ENCODE peak calls at places on chromosome 14, in eight cellular contexts. C is fibroblast of lung, L is right lobe of liver, A is mesendoderm, H is endodermal cell, I is HCT116, K is dorsolateral prefrontal cortex, Q is RWPE1. O is an unnamed sample.

GRCh38 chr14:48382961-48383360 is 707.6 kb upstream of the MDGA2 start:
- DNase-seq in H (peak; percentile 38), L (no peak), Q (no peak), I (no peak), C (no peak), A (no peak), K (no peak), O (no peak)

GRCh38 chr14:97995038-97995437 is 1197.9 kb downstream of the VRK1 start:
- DNase-seq in I (no peak), H (no peak), L (no peak), Q (no peak), K (no peak), C (no peak), A (no peak), O (no peak)

GRCh38 chr14:101442451-101442850 is 118.8 kb upstream of the DIO3 start:
- DNase-seq in Q (no peak), I (no peak), A (no peak), H (peak; percentile 21), K (no peak), C (peak; percentile 71), L (no peak), O (no peak)

GRCh38 chr14:77475432-77476115 is 17.7 kb downstream of the AHSA1 start:
- DNase-seq in C (no peak), K (no peak), A (no peak), Q (no peak), I (no peak), L (no peak), H (no peak), O (no peak)

GRCh38 chr14:54695196-54695595 is 128.3 kb downstream of the SAMD4A start:
- DNase-seq in I (no peak), A (no peak), K (no peak), H (no peak), C (no peak), Q (no peak), L (no peak), O (peak; percentile 32)

GRCh38 chr14:49999216-49999761 is 106.4 kb downstream of the ARF6 start:
- DNase-seq in L (peak; percentile 84), K (no peak), H (peak; percentile 79), Q (peak; percentile 51), I (peak; percentile 71), A (peak; percentile 95), C (peak; percentile 92), O (peak; percentile 79)

GRCh38 chr14:69812725-69813124 is 15.7 kb upstream of the SLC10A1 start:
- DNase-seq in I (no peak), Q (no peak), H (no peak), C (no peak), L (no peak), A (no peak), K (no peak), O (no peak)

GRCh38 chr14:91925727-91926121 is 21.8 kb downstream of the FBLN5 start:
- DNase-seq in K (no peak), L (no peak), Q (no peak), H (no peak), A (no peak), C (no peak), I (no peak), O (no peak)

GRCh38 chr14:72301352-72301751 is 369.1 kb downstream of the RGS6 start:
- DNase-seq in L (no peak), K (no peak), H (no peak), I (no peak), C (no peak), A (no peak), Q (no peak), O (no peak)

GRCh38 chr14:59087240-59087639 is 101.2 kb upstream of the DAAM1 start:
- DNase-seq in A (no peak), C (no peak), K (no peak), I (no peak), H (no peak), Q (no peak), L (no peak), O (no peak)

GRCh38 chr14:36550899-36551298 is 30.9 kb upstream of the NKX2-1 start:
- DNase-seq in L (no peak), H (no peak), Q (no peak), K (no peak), I (no peak), C (no peak), A (no peak), O (no peak)

GRCh38 chr14:77027538-77028383 is 747 bp downstream of the IRF2BPL start:
- DNase-seq in H (peak; percentile 79), K (peak; percentile 49), L (peak; percentile 80), Q (no peak), A (peak; percentile 71), I (no peak), C (peak; percentile 82), O (peak; percentile 56)

GRCh38 chr14:101088714-101089113 is 185.2 kb upstream of the RTL1 start:
- DNase-seq in L (no peak), Q (no peak), K (no peak), H (no peak), C (no peak), I (no peak), A (no peak), O (no peak)

GRCh38 chr14:104400355-104400754 is 179.2 kb upstream of the C14orf180 start:
- DNase-seq in I (no peak), C (no peak), H (no peak), K (no peak), Q (no peak), A (no peak), L (no peak), O (no peak)

GRCh38 chr14:32662234-32662633 is 276.4 kb upstream of the NPAS3 start:
- DNase-seq in C (peak; percentile 33), A (no peak), I (no peak), L (no peak), Q (no peak), K (no peak), H (no peak), O (peak; percentile 45)

GRCh38 chr14:96274122-96274910 is 18.3 kb downstream of the BDKRB1 start:
- DNase-seq in I (no peak), H (no peak), A (no peak), L (no peak), C (peak; percentile 95), K (no peak), Q (no peak), O (no peak)

GRCh38 chr14:65243766-65244442 is 141.6 kb upstream of the MAX start:
- DNase-seq in H (no peak), Q (no peak), I (no peak), C (no peak), K (no peak), L (no peak), A (no peak), O (no peak)

GRCh38 chr14:54627718-54628345 is 60.9 kb downstream of the SAMD4A start:
- DNase-seq in H (no peak), Q (no peak), A (peak; percentile 86), L (no peak), K (no peak), I (no peak), C (peak; percentile 72), O (no peak)

GRCh38 chr14:22977684-22978486 is 4.5 kb downstream of the AJUBA start:
- DNase-seq in Q (peak; percentile 89), I (no peak), K (no peak), C (peak; percentile 77), L (peak; percentile 83), H (peak; percentile 95), A (peak; percentile 97), O (peak; percentile 38)

GRCh38 chr14:42930058-42930457 is 1323.4 kb downstream of the LRFN5 start:
- DNase-seq in K (no peak), H (peak; percentile 47), A (no peak), I (no peak), Q (no peak), C (no peak), L (no peak), O (no peak)
- H3K27ac ChIP-seq in K (no peak overlapping the region), H (no peak overlapping the region), A (no peak overlapping the region), I (no peak overlapping the region), Q (no peak overlapping the region), C (no peak overlapping the region), L (no peak overlapping the region), O (no peak overlapping the region)

GRCh38 chr14:53128706-53129105 is 24.4 kb downstream of the DDHD1 start:
- DNase-seq in Q (no peak), H (no peak), C (no peak), A (no peak), K (no peak), I (no peak), L (no peak), O (no peak)

GRCh38 chr14:53126705-53127104 is 26.4 kb downstream of the DDHD1 start:
- DNase-seq in C (no peak), A (no peak), Q (no peak), L (no peak), K (no peak), I (no peak), H (no peak), O (no peak)

GRCh38 chr14:53127151-53127550 is 26.0 kb downstream of the DDHD1 start:
- DNase-seq in I (no peak), K (no peak), C (no peak), Q (no peak), H (no peak), L (no peak), A (no peak), O (no peak)

GRCh38 chr14:53128303-53128702 is 24.8 kb downstream of the DDHD1 start:
- DNase-seq in L (no peak), K (no peak), A (peak; percentile 6), I (no peak), H (no peak), Q (no peak), C (no peak), O (no peak)

DNA sequence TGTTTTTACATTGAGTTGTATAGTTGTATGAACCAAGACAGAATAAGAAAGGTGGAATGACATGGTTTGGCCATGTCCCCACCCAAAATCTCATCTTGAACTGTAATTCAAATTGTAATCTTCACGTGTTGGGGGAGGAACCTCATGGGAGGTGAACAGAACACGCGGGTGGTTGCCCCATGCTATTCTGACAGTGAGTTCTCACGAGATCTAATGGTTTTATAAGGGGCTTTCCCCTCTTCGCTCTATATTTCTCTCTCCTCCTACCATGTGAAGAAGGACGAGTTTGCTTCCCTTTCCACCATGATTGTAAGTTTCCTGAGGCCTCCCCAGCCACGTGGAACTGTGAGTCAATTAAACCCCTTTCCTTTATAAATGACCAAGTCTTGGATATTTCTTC is 25.3 kb downstream of the DDHD1 start:
- DNase-seq in L (no peak), Q (no peak), C (no peak), I (no peak), K (no peak), A (no peak), H (no peak), O (no peak)
- H3K27ac ChIP-seq in L (no peak overlapping the region), Q (no peak overlapping the region), C (no peak overlapping the region), I (no peak overlapping the region), K (no peak overlapping the region), A (no peak overlapping the region), H (no peak overlapping the region), O (no peak overlapping the region)

DNA sequence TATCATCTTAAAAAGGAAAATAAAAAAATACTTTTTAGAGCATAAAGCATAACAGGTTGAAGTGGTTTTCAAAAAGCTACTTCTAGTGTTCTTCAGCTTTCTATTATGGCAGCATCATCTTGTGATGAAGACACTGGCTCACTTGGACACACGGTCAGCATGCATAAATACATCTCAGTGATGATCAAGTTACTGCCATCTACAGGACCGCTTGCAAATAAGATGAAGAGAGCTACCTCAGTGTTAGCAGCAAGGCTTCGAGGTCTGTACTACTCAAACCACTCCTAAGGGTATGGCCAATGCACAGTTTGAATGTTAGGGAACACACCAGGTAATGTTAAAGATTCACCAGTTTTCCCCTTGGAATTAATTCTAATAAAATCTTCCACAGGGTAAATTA is 58.8 kb downstream of the GALC start:
- DNase-seq in A (no peak), Q (no peak), K (no peak), L (no peak), H (no peak), C (peak; percentile 7), I (no peak), O (no peak)
- H3K27ac ChIP-seq in A (no peak overlapping the region), Q (no peak overlapping the region), K (no peak overlapping the region), L (no peak overlapping the region), H (no peak overlapping the region), C (no peak overlapping the region), I (no peak overlapping the region), O (no peak overlapping the region)

GRCh38 chr14:94051779-94052178 is 25.6 kb downstream of the OTUB2 start:
- DNase-seq in L (no peak), A (no peak), Q (no peak), K (no peak), C (no peak), I (no peak), H (no peak), O (no peak)
- H3K27ac ChIP-seq in L (no peak overlapping the region), A (no peak overlapping the region), Q (peak overlapping the region; percentile 11), K (peak overlapping the region; percentile 43), C (no peak overlapping the region), I (no peak overlapping the region), H (no peak overlapping the region), O (no peak overlapping the region)

O was measured in mammary epithelial cell.